ENCODE peak calls at places on chromosomes 16 and 17, in seven cellular contexts. D, O, G, E, W, F and V are unnamed samples.

GRCh38 chr17:78172284-78173024 is 4.1 kb downstream of the SYNGR2 start:
- DNase-seq in D (no peak), O (no peak), G (no peak), E (no peak), W (no peak), F (peak), V (no peak)

GRCh38 chr16:25748099-25748654 is 56.4 kb downstream of the HS3ST4 start:
- DNase-seq in D (no peak), O (no peak), G (no peak), E (no peak), W (no peak), F (no peak), V (no peak)

GRCh38 chr17:64230551-64231408 is 32.3 kb downstream of the TEX2 start:
- DNase-seq in D (no peak), O (no peak), G (no peak), E (peak), W (no peak), F (no peak), V (no peak)

GRCh38 chr17:13337864-13338371 is 263.8 kb downstream of the HS3ST3A1 start:
- DNase-seq in D (no peak), O (no peak), G (peak), E (peak), W (no peak), F (no peak), V (peak)

GRCh38 chr17:74970395-74970794 is 2.2 kb downstream of the HID1 start:
- DNase-seq in D (no peak), O (no peak), G (no peak), E (no peak), W (no peak), F (no peak), V (no peak)

GRCh38 chr16:31333686-31334649 is 21.0 kb upstream of the ITGAX start:
- DNase-seq in D (no peak), O (no peak), G (peak), E (no peak), W (peak), F (no peak), V (peak)

GRCh38 chr16:83118365-83118764 is 491.6 kb downstream of the CDH13 start:
- DNase-seq in D (no peak), O (no peak), G (no peak), E (no peak), W (no peak), F (no peak), V (no peak)

GRCh38 chr16:11201498-11202259 is 54.3 kb downstream of the SOCS1 start:
- DNase-seq in D (no peak), O (no peak), G (peak), E (no peak), W (no peak), F (no peak), V (no peak)

GRCh38 chr17:56172517-56172982 is 19.3 kb downstream of the ANKFN1 start:
- DNase-seq in D (no peak), O (no peak), G (no peak), E (no peak), W (no peak), F (peak), V (no peak)

GRCh38 chr16:84181144-84181915 is 5.5 kb downstream of the TAF1C start:
- DNase-seq in D (no peak), O (no peak), G (no peak), E (no peak), W (no peak), F (no peak), V (no peak)